ENCODE peak calls at places on chromosomes 11 and 22, in four cellular contexts. X is K562, N is SK-N-SH, D is HepG2. K is an unnamed sample.
A peak's percentile ranks its signal among the peaks of the same experiment; 100 is the strongest.

GRCh38 chr11:127925430-127925829 is 661.9 kb downstream of the ETS1 start:
- DNase-seq in N (no peak), D (no peak), X (no peak), K (no peak)

GRCh38 chr22:33658775-33659174 is 261.5 kb downstream of the LARGE1 start:
- DNase-seq in N (no peak), X (no peak), D (no peak), K (no peak)

GRCh38 chr22:46073683-46074504 is 76.4 kb upstream of the PPARA start:
- DNase-seq in D (no peak), N (no peak), X (no peak), K (no peak)

GRCh38 chr22:38756631-38757463 is 1.0 kb upstream of the SUN2 start:
- DNase-seq in N (no peak), D (no peak), X (no peak), K (no peak)

GRCh38 chr11:68934666-68935065 is 31.0 kb downstream of the IGHMBP2 start:
- DNase-seq in X (no peak), N (no peak), D (no peak), K (no peak)

GRCh38 chr11:128813729-128814128 is 53.4 kb downstream of the KCNJ1 start:
- DNase-seq in D (no peak), N (no peak), X (no peak), K (no peak)

GRCh38 chr11:32881286-32881685 is 11.3 kb upstream of the QSER1 start:
- DNase-seq in N (no peak), D (no peak), X (no peak), K (no peak)

GRCh38 chr11:64802370-64803162 is 448 bp downstream of the MAP4K2 start:
- DNase-seq in X (peak; percentile 30), D (no peak), N (peak; percentile 61), K (no peak)

GRCh38 chr11:122723576-122723975 is 68.1 kb downstream of the UBASH3B start:
- DNase-seq in D (no peak), X (no peak), N (no peak), K (no peak)

GRCh38 chr11:119417726-119418540 is 5.0 kb downstream of the THY1 start:
- DNase-seq in N (peak; percentile 21), D (no peak), X (no peak), K (no peak)

GRCh38 chr11:12489246-12489772 is 111.9 kb downstream of the PARVA start:
- DNase-seq in X (no peak), N (no peak), D (no peak), K (no peak)

GRCh38 chr11:105156720-105157119 is 17.2 kb upstream of the CARD18 start:
- DNase-seq in N (no peak), X (no peak), D (no peak), K (no peak)

GRCh38 chr11:78536933-78537332 is 37.7 kb downstream of the NARS2 start:
- DNase-seq in N (no peak), D (no peak), X (no peak), K (no peak)

DNA sequence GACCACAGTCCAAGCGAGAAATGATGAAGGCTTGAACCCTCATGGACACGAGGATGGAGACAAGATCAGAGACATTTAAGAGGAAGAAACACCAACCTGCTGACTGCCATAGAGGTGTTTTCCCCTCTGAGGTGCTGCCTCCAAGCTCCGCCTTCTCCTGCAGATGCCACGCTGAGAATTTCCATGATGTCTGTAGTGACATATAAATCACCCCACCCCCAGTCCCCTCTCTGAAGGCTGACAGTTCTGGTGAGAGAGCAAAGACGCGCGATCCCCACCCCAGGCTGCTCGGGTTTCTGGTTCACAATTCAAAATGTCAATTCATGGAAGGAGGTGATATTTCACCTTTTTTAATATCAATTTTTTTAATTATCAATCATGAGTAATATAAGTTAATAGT is 28.2 kb downstream of the LRRC32 start:
- DNase-seq in N (no peak), X (no peak), D (no peak), K (no peak)
- TF ChIP-seq ELF1 in N (no peak), X (no peak), D (no peak), K (no peak)

DNA sequence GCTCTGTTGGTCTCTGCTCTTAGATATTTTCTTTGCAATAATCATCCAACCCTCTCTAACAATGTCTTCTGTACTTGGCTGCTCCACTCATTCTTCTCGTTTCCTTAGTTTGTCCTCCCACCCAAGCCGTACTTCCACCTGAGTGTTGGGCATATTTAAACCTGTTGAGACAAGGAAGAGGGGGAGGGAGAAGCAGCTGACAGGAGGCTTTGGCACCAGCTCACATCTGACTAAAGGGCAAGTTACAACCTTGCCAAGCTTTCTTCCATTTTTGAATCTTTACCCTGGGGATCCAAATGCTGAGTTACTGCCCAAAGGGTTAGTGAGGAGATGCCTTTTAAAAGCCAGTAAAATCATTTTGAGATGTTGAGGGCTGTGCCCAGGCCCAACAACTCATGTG is 114.2 kb upstream of the SESN3 start:
- DNase-seq in X (no peak), D (no peak), N (no peak), K (no peak)
- TF ChIP-seq ELF1 in X (no peak), D (no peak), N (no peak), K (no peak)

GRCh38 chr11:28476864-28477263 is 368.7 kb downstream of the METTL15 start:
- DNase-seq in N (no peak), D (no peak), X (no peak), K (no peak)

GRCh38 chr11:28470180-28470579 is 362.0 kb downstream of the METTL15 start:
- DNase-seq in D (no peak), X (no peak), N (no peak), K (no peak)

GRCh38 chr11:28476053-28476452 is 367.9 kb downstream of the METTL15 start:
- DNase-seq in D (no peak), N (peak; percentile 3), X (no peak), K (no peak)

DNA sequence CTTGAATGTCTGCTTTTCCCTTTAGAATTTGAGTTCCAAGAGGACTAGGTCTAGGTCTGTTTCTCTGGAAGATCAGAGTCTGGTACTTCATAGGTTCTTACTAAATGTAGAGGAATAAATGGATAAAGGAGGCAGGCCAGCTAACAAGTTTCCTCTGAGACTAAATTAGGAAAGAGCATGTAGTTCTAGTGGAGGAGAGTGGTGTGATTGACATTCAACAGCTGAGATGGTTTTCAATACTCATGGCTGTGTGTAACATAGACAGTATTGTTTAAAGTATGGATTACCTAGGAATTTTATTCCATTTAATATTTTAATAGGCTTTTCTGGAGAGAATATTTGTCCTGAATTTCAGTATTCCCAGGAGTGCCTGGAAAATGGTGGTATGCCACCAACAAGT is 364.7 kb downstream of the METTL15 start:
- DNase-seq in N (no peak), D (no peak), X (no peak), K (no peak)
- TF ChIP-seq ELF1 in N (no peak), D (no peak), X (no peak), K (no peak)

GRCh38 chr11:84498016-84498415 is 1129.1 kb downstream of the DLG2 start:
- DNase-seq in N (no peak), D (no peak), X (no peak), K (no peak)
- TF ChIP-seq ELF1 in N (no peak), D (no peak), X (no peak), K (no peak)

DNA sequence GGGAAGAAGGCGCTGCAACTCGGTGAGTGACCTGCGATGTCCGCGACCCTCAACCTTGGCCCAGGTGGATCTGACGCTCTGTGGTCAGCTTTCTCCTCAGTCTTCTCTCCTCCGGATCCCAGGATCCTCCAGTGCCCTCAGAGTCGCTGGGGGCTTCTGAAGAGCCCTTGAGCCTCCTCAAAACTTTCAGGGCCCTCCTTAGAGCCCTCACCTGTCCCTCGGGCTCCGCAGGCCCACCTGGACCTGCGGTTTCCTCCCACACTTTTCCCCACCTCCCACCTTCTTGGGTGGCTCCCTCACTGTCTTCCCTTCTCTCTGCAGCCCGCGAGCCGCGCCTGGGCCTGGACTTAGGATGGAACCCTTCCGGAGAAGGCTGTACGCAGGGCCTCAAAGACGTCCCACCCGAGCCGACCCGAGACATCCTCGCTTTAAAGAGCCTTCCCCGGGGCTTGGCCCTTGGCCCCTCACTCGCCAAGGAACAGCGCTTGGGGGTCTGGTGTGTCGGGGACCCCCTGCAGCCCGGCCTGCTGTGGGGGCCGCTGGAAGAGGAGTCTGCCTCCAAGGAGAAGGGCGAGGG is 335 bp downstream of the ZNF408 start:
- DNase-seq in N (no peak), X (peak; percentile 48), D (no peak), K (no peak)
- TF ChIP-seq ELF1 in N (no peak), X (no peak), D (no peak), K (no peak)

GRCh38 chr22:37021710-37022482 is 2.4 kb downstream of the MPST start:
- DNase-seq in X (peak; percentile 59), N (peak; percentile 82), D (no peak), K (peak; percentile 27)
- TF ChIP-seq ELF1 in X (no peak), N (no peak), D (no peak), K (no peak)